ENCODE peak calls at places on chromosome 5, in seven cellular contexts. C, B, E, U, X, N and D are unnamed samples.

GRCh38 chr5:115369430-115370144 is 73.1 kb upstream of the CCDC112 start:
- DNase-seq in N (no peak), E (no peak), B (no peak), C (no peak), U (no peak), X (no peak), D (no peak)

GRCh38 chr5:54946306-54946705 is 39.1 kb downstream of the ESM1 start:
- DNase-seq in N (no peak), B (no peak), C (no peak), E (no peak), U (no peak), X (no peak), D (no peak)

GRCh38 chr5:147452137-147452838 is 57.6 kb downstream of the DPYSL3 start:
- DNase-seq in C (no peak), E (no peak), N (peak), U (no peak), X (no peak), B (no peak), D (peak)

GRCh38 chr5:154740483-154740882 is 14.7 kb upstream of the LARP1 start:
- DNase-seq in E (peak), U (no peak), X (no peak), N (no peak), B (peak), C (no peak), D (peak)

GRCh38 chr5:172793577-172794488 is 22.8 kb upstream of the DUSP1 start:
- DNase-seq in B (peak), E (no peak), U (no peak), X (no peak), N (no peak), C (peak), D (no peak)

GRCh38 chr5:177462702-177463101 is 10.7 kb downstream of the DBN1 start:
- DNase-seq in N (no peak), B (no peak), C (no peak), U (no peak), X (no peak), E (no peak), D (no peak)

GRCh38 chr5:159412284-159413046 is 82.2 kb upstream of the IL12B start:
- DNase-seq in X (no peak), N (no peak), B (no peak), E (no peak), C (no peak), U (no peak), D (no peak)

GRCh38 chr5:43636076-43636475 is 33.1 kb downstream of the NNT start:
- DNase-seq in N (no peak), C (no peak), X (no peak), E (no peak), B (no peak), U (no peak), D (no peak)

GRCh38 chr5:25568989-25569625 is 924.3 kb upstream of the CDH10 start:
- DNase-seq in C (no peak), B (no peak), U (no peak), E (no peak), N (no peak), X (no peak), D (no peak)

GRCh38 chr5:59840200-59840601 is 53.3 kb downstream of the PDE4D start:
- DNase-seq in B (peak), E (no peak), X (no peak), U (no peak), C (peak), N (no peak), D (no peak)

GRCh38 chr5:122844916-122845252 is 529 bp upstream of the SNX24 start:
- DNase-seq in B (no peak), X (no peak), C (no peak), U (no peak), E (no peak), N (no peak), D (no peak)

GRCh38 chr5:55868846-55869245 is 17.7 kb downstream of the IL31RA start:
- DNase-seq in N (no peak), C (peak), U (peak), X (no peak), E (no peak), B (peak), D (peak)

GRCh38 chr5:39714036-39714698 is 289.4 kb upstream of the DAB2 start:
- DNase-seq in E (no peak), C (peak), B (peak), N (peak), X (peak), U (no peak), D (no peak)

GRCh38 chr5:138867011-138867410 is 8.1 kb downstream of the LRRTM2 start:
- DNase-seq in B (no peak), C (no peak), U (no peak), E (no peak), X (no peak), N (no peak), D (no peak)

GRCh38 chr5:171953860-171954701 is 52.4 kb downstream of the FBXW11 start:
- DNase-seq in E (no peak), U (peak), X (peak), N (no peak), C (peak), B (peak), D (no peak)

GRCh38 chr5:60403343-60404006 is 296.5 kb downstream of the DEPDC1B start:
- DNase-seq in C (no peak), X (no peak), N (no peak), E (no peak), B (no peak), U (no peak), D (no peak)

GRCh38 chr5:11149136-11149535 is 388.1 kb upstream of the DAP start:
- DNase-seq in X (no peak), N (peak), C (no peak), U (no peak), E (no peak), B (no peak), D (no peak)

GRCh38 chr5:140041492-140042421 is 1.3 kb downstream of the NRG2 start:
- DNase-seq in N (no peak), C (peak), E (peak), U (no peak), B (peak), X (peak), D (peak)

GRCh38 chr5:37840036-37840909 is at the start of gene GDNF:
- DNase-seq in X (peak), B (peak), U (no peak), C (peak), E (peak), N (no peak), D (peak)

GRCh38 chr5:35608881-35609779 is 8.5 kb upstream of the SPEF2 start:
- DNase-seq in B (peak), E (no peak), N (no peak), X (no peak), U (no peak), C (peak), D (no peak)

GRCh38 chr5:113162770-113163169 is 186.2 kb downstream of the DCP2 start:
- DNase-seq in E (no peak), X (no peak), N (no peak), U (no peak), B (peak), C (peak), D (no peak)

GRCh38 chr5:142215915-142216681 is 107.5 kb downstream of the NDFIP1 start:
- DNase-seq in U (peak), C (peak), B (peak), E (peak), X (no peak), N (no peak), D (peak)

GRCh38 chr5:151158287-151158661 is 695 bp upstream of the ANXA6 start:
- DNase-seq in C (no peak), B (no peak), U (no peak), E (no peak), X (peak), N (no peak), D (no peak)

GRCh38 chr5:435961-436640 is 6.9 kb upstream of the EXOC3 start:
- DNase-seq in C (peak), N (peak), E (peak), X (peak), U (no peak), B (peak), D (peak)

GRCh38 chr5:134046801-134047707 is 42.3 kb upstream of the VDAC1 start:
- DNase-seq in E (no peak), U (no peak), C (no peak), X (no peak), N (no peak), B (no peak), D (no peak)

GRCh38 chr5:1268666-1269065 is 26.2 kb downstream of the TERT start:
- DNase-seq in U (no peak), N (no peak), X (no peak), B (no peak), C (no peak), E (no peak), D (no peak)

GRCh38 chr5:42495908-42496307 is 72.7 kb downstream of the GHR start:
- DNase-seq in C (no peak), E (no peak), N (no peak), U (no peak), X (peak), B (no peak), D (no peak)

GRCh38 chr5:89036166-89036565 is 153.2 kb upstream of the MEF2C start:
- DNase-seq in U (no peak), B (no peak), N (no peak), C (no peak), X (no peak), E (no peak), D (no peak)

GRCh38 chr5:172910828-172911627 is 48.2 kb upstream of the RPL26L1 start:
- DNase-seq in B (peak), U (no peak), E (peak), X (no peak), N (peak), C (peak), D (peak)

GRCh38 chr5:33850100-33850594 is 41.6 kb downstream of the ADAMTS12 start:
- DNase-seq in U (no peak), B (peak), C (peak), N (no peak), X (no peak), E (no peak), D (no peak)

GRCh38 chr5:160009591-160009989 is 651 bp downstream of the TTC1 start:
- DNase-seq in E (no peak), C (no peak), X (no peak), B (no peak), N (no peak), U (no peak), D (no peak)

GRCh38 chr5:167770461-167770860 is 521.0 kb upstream of the WWC1 start:
- DNase-seq in B (peak), E (no peak), U (peak), N (no peak), X (no peak), C (peak), D (no peak)

GRCh38 chr5:39906146-39906545 is 481.4 kb upstream of the DAB2 start:
- DNase-seq in X (no peak), B (peak), U (no peak), N (no peak), E (no peak), C (peak), D (no peak)

GRCh38 chr5:151222054-151222768 is 1.7 kb downstream of the CCDC69 start:
- DNase-seq in N (no peak), U (no peak), C (no peak), B (no peak), E (no peak), X (no peak), D (no peak)

GRCh38 chr5:173340984-173341383 is 12.8 kb upstream of the STC2 start:
- DNase-seq in B (no peak), E (no peak), C (no peak), X (no peak), N (no peak), U (no peak), D (no peak)